ENCODE peak calls at places on chromosome 1, in seven cellular contexts. I, B, G, P, V, E and C are unnamed samples.

GRCh38 chr1:235270625-235271024 is 57.4 kb downstream of the ARID4B start:
- DNase-seq in I (no peak), B (no peak), G (no peak), P (no peak), V (no peak), E (no peak), C (no peak)

GRCh38 chr1:84365225-84366221 is 32.8 kb upstream of the DNASE2B start:
- DNase-seq in I (peak; percentile 58), B (no peak), G (peak; percentile 33), P (peak; percentile 98), V (no peak), E (peak; percentile 76), C (no peak)

GRCh38 chr1:223712184-223712855 is at the start of gene CAPN2:
- DNase-seq in I (peak; percentile 93), B (peak; percentile 92), G (peak; percentile 96), P (no peak), V (no peak), E (peak; percentile 86), C (peak; percentile 78)

GRCh38 chr1:975896-976683 is 5.8 kb downstream of the PERM1 start:
- DNase-seq in I (peak; percentile 89), B (peak; percentile 83), G (peak; percentile 59), P (no peak), V (peak; percentile 68), E (peak; percentile 43), C (peak; percentile 63)

GRCh38 chr1:172708452-172708851 is 49.5 kb downstream of the FASLG start:
- DNase-seq in I (no peak), B (no peak), G (no peak), P (no peak), V (peak; percentile 51), E (no peak), C (no peak)

GRCh38 chr1:42674682-42675081 is 7.5 kb upstream of the YBX1 start:
- DNase-seq in I (no peak), B (no peak), G (no peak), P (no peak), V (no peak), E (no peak), C (no peak)

GRCh38 chr1:153536618-153537375 is 1.0 kb upstream of the S100A6 start:
- DNase-seq in I (peak; percentile 68), B (peak; percentile 74), G (no peak), P (no peak), V (no peak), E (no peak), C (no peak)

GRCh38 chr1:171985639-171986038 is 144.3 kb downstream of the DNM3 start:
- DNase-seq in I (peak; percentile 15), B (no peak), G (peak; percentile 21), P (no peak), V (no peak), E (peak; percentile 40), C (no peak)

GRCh38 chr1:153534226-153534932 is 1.4 kb downstream of the S100A6 start:
- DNase-seq in I (no peak), B (peak; percentile 70), G (no peak), P (no peak), V (no peak), E (no peak), C (no peak)

GRCh38 chr1:156249593-156249992 is 1.7 kb upstream of the PAQR6 start:
- DNase-seq in I (no peak), B (no peak), G (no peak), P (no peak), V (no peak), E (no peak), C (no peak)

DNA sequence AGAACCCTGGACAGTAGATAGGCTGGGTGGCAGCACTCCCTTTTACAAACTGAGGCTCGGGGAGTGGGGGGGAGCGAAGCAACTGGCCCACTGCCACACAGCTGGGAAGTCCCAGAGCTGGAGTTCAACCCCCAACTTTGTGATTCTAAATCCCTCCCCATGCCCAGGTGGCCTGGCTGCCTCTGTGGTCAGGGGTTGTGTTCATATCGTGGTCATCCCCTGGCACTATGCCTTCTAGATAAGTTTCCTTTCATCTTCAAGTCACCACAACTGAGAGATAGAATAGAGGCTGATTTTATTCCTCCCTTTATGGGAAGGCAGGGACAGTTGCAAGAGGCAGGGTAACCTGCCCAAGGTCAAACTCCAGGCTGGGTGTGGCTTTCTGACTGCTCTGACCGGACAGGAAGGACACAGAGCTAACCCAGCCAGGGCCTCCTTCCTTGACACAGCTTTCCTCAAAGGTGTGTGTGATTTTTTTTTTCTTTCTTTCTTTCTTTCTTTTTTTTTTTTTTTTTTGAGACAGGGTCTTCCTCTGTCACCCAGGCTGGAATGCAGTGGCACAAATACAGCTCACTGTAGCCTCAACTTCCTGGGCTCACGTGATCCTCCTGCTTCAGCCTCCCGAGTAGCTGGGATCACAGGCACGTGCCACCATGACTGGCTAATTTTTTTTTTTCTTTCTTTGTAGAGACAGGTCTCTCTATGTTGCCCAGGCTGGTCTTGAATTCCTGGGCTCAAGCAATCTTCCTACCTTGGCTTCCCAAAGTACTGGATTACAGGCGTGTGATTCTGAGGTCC is 18.4 kb upstream of the TNFRSF1B start:
- DNase-seq in I (no peak), B (no peak), G (peak; percentile 50), P (no peak), V (no peak), E (no peak), C (no peak)
- H3K4me3 ChIP-seq in I (no peak overlapping the region), B (no peak overlapping the region), G (no peak overlapping the region), P (no peak overlapping the region), V (no peak overlapping the region), E (no peak overlapping the region), C (no peak overlapping the region)

DNA sequence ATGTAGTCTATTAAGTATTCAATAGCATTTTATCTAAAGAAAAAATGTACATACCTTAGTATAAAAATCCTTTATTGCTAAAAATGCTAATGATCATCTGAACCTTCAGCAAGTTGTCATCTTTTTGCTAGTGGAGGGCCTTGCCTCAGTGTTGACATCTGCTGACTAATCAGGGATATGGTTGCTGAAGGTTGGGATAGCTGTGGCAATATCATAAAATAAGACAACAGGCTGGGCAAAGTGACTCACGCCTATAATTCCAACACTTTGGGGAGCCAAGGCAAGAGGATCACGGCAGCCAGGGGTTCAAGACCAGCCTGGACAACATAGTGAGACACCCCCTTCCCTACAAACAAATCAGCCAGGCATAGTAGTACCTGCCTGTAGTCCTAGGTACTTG is 9.0 kb downstream of the DYNLT5 start:
- DNase-seq in I (no peak), B (no peak), G (no peak), P (no peak), V (no peak), E (peak; percentile 7), C (no peak)
- TF ChIP-seq CTCF in I (no peak), B (no peak), G (no peak), P (peak; percentile 12), V (peak; percentile 21), E (no peak), C (no peak)

DNA sequence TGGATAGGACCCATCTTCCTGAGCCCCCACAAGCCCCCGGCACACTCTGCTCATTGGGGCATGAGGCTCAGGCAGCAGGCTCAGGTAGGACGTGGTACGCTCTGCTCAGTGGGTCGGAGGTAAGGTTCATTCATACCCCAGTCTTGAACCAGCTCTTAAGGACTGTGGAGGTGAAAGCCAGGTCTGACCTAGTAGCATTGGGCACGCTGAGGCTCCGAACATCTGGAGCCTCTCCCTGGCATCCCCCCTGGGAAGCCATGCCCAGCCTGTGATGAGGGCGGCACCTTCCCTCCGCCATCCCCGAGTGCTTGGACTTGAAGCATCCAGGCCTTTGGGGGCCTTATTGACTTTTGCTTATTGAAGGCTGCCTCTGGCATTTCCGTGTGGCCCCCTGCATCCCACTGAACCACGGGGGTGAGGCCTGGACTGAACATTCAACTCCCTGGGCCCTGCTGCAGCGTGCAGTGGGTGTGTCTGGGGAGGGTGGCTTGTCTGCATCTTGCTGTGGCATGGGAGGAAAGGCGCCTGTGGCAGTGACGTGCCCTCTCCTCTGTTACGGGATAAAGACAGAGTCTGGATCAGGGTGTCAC is 50.0 kb downstream of the FAAP20 start:
- DNase-seq in I (no peak), B (no peak), G (no peak), P (no peak), V (no peak), E (no peak), C (no peak)
- H3K36me3 ChIP-seq in I (no peaks in the 10 kb centered on the region), B (peaks cover 13% of the 10 kb centered on the region), G (no peaks in the 10 kb centered on the region), P (no peaks in the 10 kb centered on the region), V (no peaks in the 10 kb centered on the region), E (peaks cover 10% of the 10 kb centered on the region), C (no peaks in the 10 kb centered on the region)

GRCh38 chr1:109886827-109887226 is 23.8 kb upstream of the CSF1 start:
- DNase-seq in I (no peak), B (peak; percentile 53), G (no peak), P (no peak), V (no peak), E (no peak), C (no peak)
- H3K4me3 ChIP-seq in I (no peak overlapping the region), B (no peak overlapping the region), G (no peak overlapping the region), P (no peak overlapping the region), V (no peak overlapping the region), E (no peak overlapping the region), C (no peak overlapping the region)

GRCh38 chr1:9573723-9574122 is 15.0 kb upstream of the TMEM201 start:
- DNase-seq in I (no peak), B (no peak), G (no peak), P (no peak), V (no peak), E (no peak), C (no peak)
- TF ChIP-seq CTCF in I (peak; percentile 66), B (peak; percentile 29), G (peak; percentile 39), P (peak; percentile 47), V (peak; percentile 38), E (peak; percentile 38), C (peak; percentile 35)

GRCh38 chr1:22489823-22490222 is 38.2 kb downstream of the ZBTB40 start:
- DNase-seq in I (no peak), B (no peak), G (no peak), P (no peak), V (no peak), E (no peak), C (no peak)
- H3K36me3 ChIP-seq in I (no peaks in the 10 kb centered on the region), B (peaks cover 27% of the 10 kb centered on the region), G (peaks cover 41% of the 10 kb centered on the region), P (no peaks in the 10 kb centered on the region), V (peaks cover 40% of the 10 kb centered on the region), E (peaks cover 10% of the 10 kb centered on the region), C (peaks cover 2% of the 10 kb centered on the region)